ENCODE peak calls at places on chromosome 19, in nine cellular contexts. B, I, H, J, K, Q, L, R and S are unnamed samples.

GRCh38 chr19:42242071-42242511 is 311 bp downstream of the GSK3A start:
- DNase-seq in B (no peak), I (peak), H (no peak), J (no peak), K (no peak), Q (no peak), L (no peak), R (no peak), S (no peak)

GRCh38 chr19:33302175-33302973 is at the start of gene CEBPA:
- DNase-seq in B (peak), I (peak), H (peak), J (no peak), K (peak), Q (no peak), L (peak), R (peak), S (peak)

GRCh38 chr19:49497790-49498106 is 1.5 kb downstream of the RPS11 start:
- DNase-seq in B (no peak), I (no peak), H (no peak), J (no peak), K (no peak), Q (no peak), L (no peak), R (no peak), S (no peak)

GRCh38 chr19:46862504-46862835 is 1.7 kb downstream of the ARHGAP35 start:
- DNase-seq in B (no peak), I (no peak), H (no peak), J (no peak), K (no peak), Q (no peak), L (no peak), R (peak), S (no peak)

GRCh38 chr19:16111909-16112752 is 442 bp downstream of the RAB8A start:
- DNase-seq in B (no peak), I (no peak), H (no peak), J (no peak), K (no peak), Q (no peak), L (no peak), R (no peak), S (no peak)

GRCh38 chr19:13881692-13882418 is 4.9 kb downstream of the NANOS3 start:
- DNase-seq in B (peak), I (no peak), H (no peak), J (no peak), K (no peak), Q (no peak), L (no peak), R (no peak), S (peak)

GRCh38 chr19:43452517-43453045 is 12.8 kb downstream of the LYPD3 start:
- DNase-seq in B (no peak), I (no peak), H (no peak), J (no peak), K (no peak), Q (no peak), L (no peak), R (no peak), S (no peak)

GRCh38 chr19:49682274-49682673 is 5.2 kb downstream of the PRMT1 start:
- DNase-seq in B (no peak), I (no peak), H (no peak), J (no peak), K (no peak), Q (no peak), L (no peak), R (no peak), S (no peak)

GRCh38 chr19:42281175-42282035 is 12.4 kb downstream of the CIC start:
- DNase-seq in B (peak), I (no peak), H (peak), J (no peak), K (no peak), Q (no peak), L (peak), R (peak), S (peak)

GRCh38 chr19:30518965-30519606 is 146.9 kb downstream of the ZNF536 start:
- DNase-seq in B (no peak), I (no peak), H (no peak), J (no peak), K (no peak), Q (no peak), L (no peak), R (no peak), S (no peak)

GRCh38 chr19:43572172-43572588 is 3.1 kb downstream of the XRCC1 start:
- DNase-seq in B (no peak), I (no peak), H (no peak), J (no peak), K (no peak), Q (no peak), L (no peak), R (no peak), S (no peak)

GRCh38 chr19:15466851-15467733 is 2.7 kb upstream of the RASAL3 start:
- DNase-seq in B (no peak), I (no peak), H (no peak), J (no peak), K (no peak), Q (peak), L (no peak), R (no peak), S (peak)

GRCh38 chr19:7806876-7807275 is 23.1 kb upstream of the EVI5L start:
- DNase-seq in B (no peak), I (no peak), H (no peak), J (no peak), K (no peak), Q (no peak), L (no peak), R (no peak), S (no peak)

GRCh38 chr19:29404951-29405727 is 120.7 kb upstream of the VSTM2B start:
- DNase-seq in B (peak), I (no peak), H (no peak), J (no peak), K (no peak), Q (no peak), L (no peak), R (no peak), S (no peak)

GRCh38 chr19:41922220-41922576 is 6.1 kb downstream of the ERFL start:
- DNase-seq in B (no peak), I (no peak), H (no peak), J (no peak), K (no peak), Q (no peak), L (no peak), R (no peak), S (no peak)

GRCh38 chr19:41698746-41699230 is 9.6 kb upstream of the CEACAM5 start:
- DNase-seq in B (no peak), I (no peak), H (peak), J (no peak), K (no peak), Q (peak), L (no peak), R (no peak), S (peak)

GRCh38 chr19:29485293-29485692 is 40.5 kb upstream of the VSTM2B start:
- DNase-seq in B (no peak), I (no peak), H (no peak), J (no peak), K (no peak), Q (no peak), L (no peak), R (no peak), S (no peak)

GRCh38 chr19:8404391-8405151 is 8.5 kb upstream of the MARCHF2 start:
- DNase-seq in B (no peak), I (peak), H (no peak), J (no peak), K (no peak), Q (no peak), L (no peak), R (no peak), S (no peak)

GRCh38 chr19:2280633-2281264 is 1.2 kb downstream of the PEAK3 start:
- DNase-seq in B (no peak), I (no peak), H (no peak), J (no peak), K (no peak), Q (no peak), L (no peak), R (no peak), S (no peak)

GRCh38 chr19:32688315-32688714 is 3.3 kb upstream of the NUDT19 start:
- DNase-seq in B (no peak), I (no peak), H (no peak), J (no peak), K (no peak), Q (no peak), L (no peak), R (peak), S (peak)

GRCh38 chr19:52099497-52100138 is 4.1 kb upstream of the ZNF841 start:
- DNase-seq in B (no peak), I (no peak), H (no peak), J (no peak), K (no peak), Q (no peak), L (peak), R (no peak), S (no peak)

GRCh38 chr19:43464089-43464775 is 1.2 kb downstream of the LYPD3 start:
- DNase-seq in B (no peak), I (peak), H (no peak), J (no peak), K (no peak), Q (no peak), L (no peak), R (peak), S (no peak)

GRCh38 chr19:53037101-53038097 is 7.1 kb upstream of the ERVV-2 start:
- DNase-seq in B (peak), I (peak), H (no peak), J (no peak), K (no peak), Q (no peak), L (no peak), R (peak), S (no peak)

GRCh38 chr19:32676186-32676894 is 692 bp downstream of the RGS9BP start:
- DNase-seq in B (peak), I (peak), H (peak), J (no peak), K (no peak), Q (no peak), L (no peak), R (no peak), S (no peak)

GRCh38 chr19:5801796-5802616 is 2.9 kb upstream of the NRTN start:
- DNase-seq in B (peak), I (peak), H (no peak), J (no peak), K (no peak), Q (no peak), L (no peak), R (peak), S (no peak)

GRCh38 chr19:4692275-4693077 is 22.3 kb upstream of the MYDGF start:
- DNase-seq in B (no peak), I (no peak), H (no peak), J (no peak), K (no peak), Q (no peak), L (no peak), R (no peak), S (no peak)
- TF ChIP-seq REST in B (no peak), I (no peak), H (no peak), J (no peak), K (no peak), Q (no peak), L (no peak), R (no peak), S (no peak)

DNA sequence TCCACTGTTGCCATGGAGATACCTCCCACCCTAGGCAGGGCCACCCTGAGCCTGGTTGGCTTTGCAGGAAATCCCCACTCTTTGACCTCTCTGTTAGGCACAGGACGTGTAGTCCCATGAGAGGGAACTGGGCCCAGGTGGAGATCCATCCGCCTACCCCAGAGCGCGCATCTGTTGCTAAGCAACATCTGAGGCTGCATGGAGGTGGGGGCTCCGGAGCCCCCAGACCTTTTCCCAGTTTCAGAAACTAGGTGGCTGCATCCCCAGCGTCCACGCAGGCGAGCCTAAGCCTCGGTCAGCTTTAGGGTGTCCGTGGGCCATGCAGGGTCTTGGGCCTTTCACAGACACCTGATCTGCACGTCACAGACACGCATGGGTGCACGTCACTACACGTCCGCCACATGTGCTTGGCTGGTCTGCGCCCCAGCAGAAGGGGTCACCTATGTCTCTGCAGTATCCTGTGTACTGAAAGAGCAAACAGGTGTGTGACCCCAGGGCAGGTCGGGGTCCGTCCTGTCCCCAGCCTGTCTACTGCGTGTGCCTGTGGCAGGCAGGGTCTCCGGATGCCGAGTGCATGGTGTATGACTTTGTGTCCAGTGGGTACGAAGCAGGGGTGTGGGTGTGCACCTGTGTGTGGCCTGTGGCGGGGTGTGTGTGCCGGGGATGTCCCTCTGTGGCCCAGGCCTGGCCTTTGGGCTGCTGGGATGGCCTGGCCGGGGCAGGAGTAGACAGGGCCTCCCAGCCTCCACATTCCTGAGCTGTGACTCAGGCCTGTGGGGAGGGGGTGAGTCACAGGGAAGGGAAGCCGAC is 4.1 kb upstream of the CIRBP start:
- DNase-seq in B (peak), I (no peak), H (peak), J (no peak), K (no peak), Q (no peak), L (peak), R (peak), S (no peak)
- TF ChIP-seq REST in B (no peak), I (no peak), H (no peak), J (no peak), K (no peak), Q (no peak), L (no peak), R (no peak), S (no peak)

GRCh38 chr19:17703823-17704463 is 15.3 kb upstream of the MAP1S start:
- DNase-seq in B (peak), I (peak), H (no peak), J (peak), K (peak), Q (no peak), L (peak), R (peak), S (peak)
- TF ChIP-seq REST in B (no peak), I (no peak), H (no peak), J (no peak), K (no peak), Q (no peak), L (no peak), R (no peak), S (no peak)

GRCh38 chr19:980133-980998 is 3.8 kb upstream of the WDR18 start:
- DNase-seq in B (peak), I (no peak), H (no peak), J (no peak), K (no peak), Q (no peak), L (peak), R (peak), S (no peak)
- TF ChIP-seq REST in B (no peak), I (no peak), H (no peak), J (no peak), K (no peak), Q (no peak), L (no peak), R (peak), S (no peak)

GRCh38 chr19:11138659-11139526 is 16.7 kb downstream of the SPC24 start:
- DNase-seq in B (peak), I (peak), H (peak), J (no peak), K (no peak), Q (no peak), L (peak), R (peak), S (no peak)
- TF ChIP-seq REST in B (no peak), I (no peak), H (no peak), J (no peak), K (no peak), Q (no peak), L (no peak), R (no peak), S (no peak)

GRCh38 chr19:57888494-57889231 is at the start of gene ZNF814:
- DNase-seq in B (peak), I (peak), H (peak), J (no peak), K (no peak), Q (peak), L (no peak), R (no peak), S (peak)
- TF ChIP-seq REST in B (no peak), I (no peak), H (no peak), J (no peak), K (no peak), Q (no peak), L (no peak), R (no peak), S (peak)